ENCODE peak calls at places on chromosomes 7 and 10, in four cellular contexts. One of them, this sample, is unnamed. For H3K4me1, the result is how much of the 10 kb centered on the place peaks cover.

GRCh38 chr10:78194050-78194449 is 160.4 kb downstream of the RPS24 start:
- DNase-seq in heart left ventricle: no peak
- DNase-seq in transverse colon: no peak
- DNase-seq in adrenal gland: no peak
- DNase-seq in this sample: no peak

GRCh38 chr10:100717166-100717565 is 28.2 kb upstream of the PAX2 start:
- DNase-seq in transverse colon: no peak
- DNase-seq in adrenal gland: no peak
- DNase-seq in heart left ventricle: no peak
- DNase-seq in this sample: no peak

GRCh38 chr7:68576366-68576765 is 1021.9 kb upstream of the AUTS2 start:
- DNase-seq in adrenal gland: no peak
- DNase-seq in heart left ventricle: no peak
- DNase-seq in transverse colon: no peak
- DNase-seq in this sample: no peak

GRCh38 chr7:101950450-101951119 is 133.2 kb downstream of the CUX1 start:
- DNase-seq in adrenal gland: no peak
- DNase-seq in transverse colon: no peak
- DNase-seq in heart left ventricle: no peak
- DNase-seq in this sample: no peak

GRCh38 chr7:95365151-95365550 is 31.0 kb downstream of the PON3 start:
- DNase-seq in adrenal gland: no peak
- DNase-seq in heart left ventricle: no peak
- DNase-seq in transverse colon: no peak
- DNase-seq in this sample: no peak

GRCh38 chr7:94621120-94621519 is 34.8 kb downstream of the SGCE start:
- DNase-seq in adrenal gland: no peak
- DNase-seq in transverse colon: no peak
- DNase-seq in heart left ventricle: no peak
- DNase-seq in this sample: no peak

GRCh38 chr10:132337019-132337418 is 5.0 kb downstream of the LRRC27 start:
- DNase-seq in adrenal gland: no peak
- DNase-seq in transverse colon: no peak
- DNase-seq in heart left ventricle: no peak
- DNase-seq in this sample: no peak

GRCh38 chr10:72089618-72090017 is 1.3 kb upstream of the SPOCK2 start:
- DNase-seq in transverse colon: peak
- DNase-seq in heart left ventricle: no peak
- DNase-seq in adrenal gland: no peak
- DNase-seq in this sample: no peak

GRCh38 chr10:58360412-58361004 is 24.7 kb upstream of the TFAM start:
- DNase-seq in heart left ventricle: no peak
- DNase-seq in transverse colon: no peak
- DNase-seq in adrenal gland: peak
- DNase-seq in this sample: no peak

GRCh38 chr7:33807779-33808482 is 97.4 kb upstream of the BMPER start:
- DNase-seq in transverse colon: peak
- DNase-seq in heart left ventricle: no peak
- DNase-seq in adrenal gland: no peak
- DNase-seq in this sample: no peak

GRCh38 chr7:117728858-117729257 is 144.4 kb downstream of the CTTNBP2 start:
- DNase-seq in transverse colon: no peak
- DNase-seq in heart left ventricle: no peak
- DNase-seq in adrenal gland: no peak
- DNase-seq in this sample: no peak

GRCh38 chr10:88565072-88565471 is 18.0 kb downstream of the RNLS start:
- DNase-seq in heart left ventricle: no peak
- DNase-seq in adrenal gland: no peak
- DNase-seq in transverse colon: no peak
- DNase-seq in this sample: no peak

GRCh38 chr7:20112646-20113045 is 104.5 kb downstream of the MACC1 start:
- DNase-seq in heart left ventricle: no peak
- DNase-seq in adrenal gland: no peak
- DNase-seq in transverse colon: no peak
- DNase-seq in this sample: no peak

GRCh38 chr10:70481831-70482530 is 3.4 kb downstream of the PALD1 start:
- DNase-seq in transverse colon: no peak
- DNase-seq in heart left ventricle: peak
- DNase-seq in adrenal gland: peak
- DNase-seq in this sample: peak

DNA sequence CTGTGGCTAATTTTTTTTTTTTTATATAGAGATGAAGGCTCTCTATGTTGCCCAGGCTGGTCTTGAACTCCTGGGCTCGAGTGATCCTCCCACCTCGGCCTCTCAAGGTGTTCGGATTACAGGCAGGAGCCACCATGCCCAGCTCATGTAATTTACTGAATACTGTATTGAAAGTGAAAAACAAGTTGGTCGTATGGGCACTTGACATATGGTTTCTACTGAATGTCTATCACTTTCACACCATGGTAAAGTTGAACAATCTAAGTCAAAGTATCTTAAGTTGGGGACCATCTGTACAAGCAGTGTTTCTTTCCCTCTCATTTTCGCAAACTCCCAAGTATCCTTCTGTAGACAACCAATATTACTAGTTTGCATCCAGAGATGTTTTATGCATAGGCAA is 116.6 kb downstream of the TMEM178B start:
- DNase-seq in heart left ventricle: no peak
- DNase-seq in adrenal gland: no peak
- DNase-seq in transverse colon: no peak
- DNase-seq in this sample: no peak
- TF ChIP-seq POLR2A in heart left ventricle: no peak
- TF ChIP-seq POLR2A in adrenal gland: no peak
- TF ChIP-seq POLR2A in transverse colon: no peak
- TF ChIP-seq POLR2A in this sample: no peak

DNA sequence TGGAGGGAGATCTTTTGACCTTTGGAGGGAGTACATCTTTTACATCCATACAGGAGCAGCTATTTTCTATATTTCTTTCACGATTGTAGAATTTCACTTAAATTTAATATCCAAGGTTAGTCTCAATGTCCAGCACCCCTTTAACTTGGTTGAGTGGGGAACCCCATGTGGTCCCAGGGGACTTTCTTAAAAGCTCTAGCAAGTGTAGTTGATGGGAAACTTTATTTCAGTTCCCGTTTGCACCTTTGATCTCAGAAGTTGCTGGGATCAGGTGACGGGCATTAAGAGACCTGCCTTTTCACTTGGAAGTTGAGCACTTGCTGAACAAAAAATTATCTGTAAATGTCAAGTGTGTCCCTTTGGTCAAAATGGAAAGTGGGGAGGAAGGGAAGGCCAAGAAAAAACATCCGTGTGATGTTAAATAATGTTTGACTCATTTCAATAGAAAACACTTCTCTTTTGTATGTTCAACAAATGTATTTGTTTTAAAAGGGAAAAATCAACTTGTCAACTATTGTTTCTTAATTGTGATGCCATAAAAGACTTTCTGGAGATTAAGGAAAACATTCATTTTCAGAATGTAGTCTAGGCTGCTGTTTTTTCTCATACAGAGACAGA is 370.1 kb upstream of the GALNT17 start:
- DNase-seq in adrenal gland: no peak
- DNase-seq in heart left ventricle: no peak
- DNase-seq in transverse colon: no peak
- DNase-seq in this sample: no peak
- H3K4me1 ChIP-seq in adrenal gland: under half
- H3K4me1 ChIP-seq in heart left ventricle: under half
- H3K4me1 ChIP-seq in transverse colon: under half
- H3K4me1 ChIP-seq in this sample: under half

DNA sequence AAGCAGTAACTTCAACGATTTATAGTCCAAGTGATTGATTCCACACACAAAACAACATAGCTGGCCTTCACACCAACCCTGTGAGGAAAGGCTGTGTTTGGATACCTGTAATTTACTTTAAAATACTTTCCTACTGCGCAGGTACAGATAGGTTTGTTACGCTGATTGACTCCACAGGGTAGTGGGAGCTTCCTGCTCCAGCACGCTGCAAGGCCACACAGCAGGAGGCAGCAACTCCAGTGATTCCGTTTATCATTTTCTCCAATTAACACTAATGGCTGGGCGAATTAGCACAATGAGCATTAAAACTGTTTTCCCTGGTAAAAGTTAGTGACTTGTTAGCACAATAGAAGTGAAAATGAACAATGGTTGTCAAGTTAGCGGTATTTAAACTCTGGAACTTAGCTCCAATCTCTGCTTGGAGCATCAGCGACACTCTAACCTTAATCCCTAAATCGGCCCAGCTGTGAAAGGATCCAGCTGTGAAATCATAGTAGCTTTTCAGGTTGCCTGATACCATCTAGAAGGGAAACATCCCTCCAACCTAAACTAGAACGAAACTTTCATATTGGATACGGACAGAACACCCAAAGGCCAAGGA is 945 bp downstream of the DCLRE1C start:
- DNase-seq in transverse colon: no peak
- DNase-seq in adrenal gland: no peak
- DNase-seq in heart left ventricle: no peak
- DNase-seq in this sample: no peak
- TF ChIP-seq CTCF in transverse colon: no peak
- TF ChIP-seq CTCF in adrenal gland: no peak
- TF ChIP-seq CTCF in heart left ventricle: no peak
- TF ChIP-seq CTCF in this sample: no peak

DNA sequence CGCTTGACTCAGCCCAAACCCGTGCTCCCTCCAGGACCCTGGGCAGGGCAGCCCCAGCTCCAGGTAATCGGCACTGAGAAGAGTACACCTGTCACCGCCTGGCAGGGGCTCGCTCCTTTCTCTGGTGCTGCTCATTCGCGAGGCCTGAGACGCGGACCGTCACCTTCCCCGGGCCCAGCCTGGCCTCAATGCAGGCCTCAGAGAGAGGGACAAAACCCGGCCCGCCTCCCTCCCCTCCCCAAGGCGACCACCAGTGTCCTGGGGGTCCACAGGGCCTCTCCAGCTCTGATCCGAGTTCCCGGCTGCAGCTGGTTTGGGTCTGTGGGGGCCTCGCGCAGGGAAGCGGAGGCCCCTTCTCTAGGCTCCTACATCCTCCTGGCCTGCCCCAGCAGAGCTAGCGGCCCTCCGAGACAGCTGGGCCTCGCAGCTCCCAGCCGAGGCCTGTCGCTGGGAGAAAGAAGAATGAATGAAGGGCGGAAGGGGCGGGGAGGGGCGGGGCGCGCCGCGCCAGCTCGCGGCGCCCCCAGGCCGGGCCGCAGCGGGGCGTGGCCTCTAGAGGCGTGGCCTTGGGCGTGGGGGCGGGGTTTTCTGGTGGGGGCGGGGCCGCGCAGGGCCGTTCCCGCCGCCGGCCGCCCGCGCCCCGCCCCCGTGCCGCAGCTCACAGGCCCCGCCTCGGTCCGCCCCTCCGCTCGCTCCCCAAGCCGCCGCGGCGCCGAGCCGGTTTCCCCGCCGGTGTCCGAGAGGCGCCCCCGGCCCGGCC is at the start of gene LIMK1:
- DNase-seq in transverse colon: peak
- DNase-seq in heart left ventricle: peak
- DNase-seq in adrenal gland: peak
- DNase-seq in this sample: peak
- TF ChIP-seq POLR2A in transverse colon: no peak
- TF ChIP-seq POLR2A in heart left ventricle: no peak
- TF ChIP-seq POLR2A in adrenal gland: peak
- TF ChIP-seq POLR2A in this sample: no peak

GRCh38 chr7:75690121-75690523 is 48.6 kb downstream of the HIP1 start:
- DNase-seq in adrenal gland: no peak
- DNase-seq in transverse colon: no peak
- DNase-seq in heart left ventricle: no peak
- DNase-seq in this sample: no peak

GRCh38 chr7:75686551-75686950 is 52.2 kb downstream of the HIP1 start:
- DNase-seq in transverse colon: no peak
- DNase-seq in heart left ventricle: no peak
- DNase-seq in adrenal gland: no peak
- DNase-seq in this sample: no peak

GRCh38 chr7:75689246-75690099 is 49.3 kb downstream of the HIP1 start:
- DNase-seq in adrenal gland: no peak
- DNase-seq in heart left ventricle: no peak
- DNase-seq in transverse colon: no peak
- DNase-seq in this sample: no peak

GRCh38 chr7:75687246-75688088 is 51.3 kb downstream of the HIP1 start:
- DNase-seq in transverse colon: no peak
- DNase-seq in adrenal gland: no peak
- DNase-seq in heart left ventricle: no peak
- DNase-seq in this sample: no peak

GRCh38 chr7:75688200-75689136 is 50.3 kb downstream of the HIP1 start:
- DNase-seq in heart left ventricle: peak
- DNase-seq in transverse colon: no peak
- DNase-seq in adrenal gland: no peak
- DNase-seq in this sample: peak
- H3K4me1 ChIP-seq in heart left ventricle: under half
- H3K4me1 ChIP-seq in transverse colon: under half
- H3K4me1 ChIP-seq in adrenal gland: under half
- H3K4me1 ChIP-seq in this sample: under half

DNA sequence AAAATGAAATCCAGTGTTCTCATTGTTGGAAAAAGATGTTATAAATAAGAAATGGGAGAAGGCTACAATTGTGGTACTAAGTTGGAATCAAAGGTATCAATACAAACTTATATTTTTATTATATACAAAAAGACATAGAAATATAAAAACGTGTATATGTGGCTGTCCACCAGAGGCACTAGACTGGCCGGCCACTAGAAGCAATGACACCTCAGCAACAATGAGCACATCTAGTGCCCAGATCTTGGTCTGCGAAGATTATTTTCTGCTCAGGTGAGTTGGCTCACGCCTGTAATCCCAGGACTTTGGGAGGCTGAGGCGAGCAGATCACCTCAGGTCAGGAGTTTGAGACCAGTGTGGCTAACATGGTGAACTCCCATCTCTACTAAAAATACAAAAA is 21.6 kb downstream of the IDE start:
- DNase-seq in heart left ventricle: no peak
- DNase-seq in adrenal gland: no peak
- DNase-seq in transverse colon: no peak
- DNase-seq in this sample: no peak
- TF ChIP-seq CTCF in heart left ventricle: no peak
- TF ChIP-seq CTCF in adrenal gland: no peak
- TF ChIP-seq CTCF in transverse colon: no peak
- TF ChIP-seq CTCF in this sample: no peak

DNA sequence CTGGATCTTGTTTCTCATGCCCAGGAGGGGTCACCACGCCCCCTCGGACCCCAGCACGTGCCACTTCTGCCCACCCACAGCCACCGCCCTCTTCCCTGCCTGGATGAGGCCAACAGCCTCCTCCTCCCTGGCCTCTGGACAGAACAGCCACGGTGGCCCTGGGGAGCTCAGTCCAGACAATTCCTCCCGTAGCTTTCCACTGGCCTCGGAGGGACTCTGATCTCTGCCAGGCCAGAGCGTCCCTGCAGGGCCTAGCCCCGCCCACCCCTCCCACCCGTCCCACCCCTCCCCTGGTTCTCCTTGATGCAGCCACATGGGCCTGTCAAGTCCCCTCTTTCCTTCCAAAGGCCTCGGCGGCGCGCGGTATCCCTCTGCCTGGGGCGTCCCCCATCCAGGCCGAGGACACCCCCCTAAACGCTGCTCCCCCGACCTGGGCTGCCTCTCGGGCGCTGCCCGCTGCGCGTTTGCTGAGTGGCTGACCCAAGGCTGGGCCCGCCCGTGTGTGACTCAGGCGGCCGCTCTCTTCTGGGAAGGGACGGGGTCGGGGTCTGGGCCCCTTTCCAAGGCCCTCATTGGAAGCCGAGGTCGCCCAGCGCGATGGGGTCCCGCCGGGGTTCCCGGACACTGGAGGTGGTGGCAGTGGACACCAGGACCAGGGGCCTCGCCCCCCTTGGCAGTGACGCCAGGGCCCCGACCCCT is 557 bp downstream of the TMEM120A start:
- DNase-seq in adrenal gland: peak
- DNase-seq in heart left ventricle: peak
- DNase-seq in transverse colon: peak
- DNase-seq in this sample: peak
- TF ChIP-seq POLR2A in adrenal gland: peak
- TF ChIP-seq POLR2A in heart left ventricle: no peak
- TF ChIP-seq POLR2A in transverse colon: peak
- TF ChIP-seq POLR2A in this sample: no peak